ENCODE peak calls at places on chromosomes 3 and 15, in four cellular contexts. T is WERI-Rb-1, U is nephron progenitor cell, J is NCI-H748 treated with DMSO at 0.1 percent for 48 hours. L is an unnamed sample.

GRCh38 chr15:68383161-68384074 is 48.5 kb downstream of the ITGA11 start:
- DNase-seq in T (peak; percentile 30), U (no peak), J (no peak), L (peak; percentile 7)

GRCh38 chr3:10093678-10094077 is 14.4 kb downstream of the FANCD2OS start:
- DNase-seq in T (no peak), U (no peak), J (no peak), L (no peak)

GRCh38 chr15:42707068-42707467 is 29.9 kb downstream of the CDAN1 start:
- DNase-seq in T (no peak), U (no peak), J (no peak), L (no peak)

GRCh38 chr3:107578091-107578490 is 55.3 kb downstream of the BBX start:
- DNase-seq in T (no peak), U (no peak), J (no peak), L (no peak)

GRCh38 chr3:138950006-138950644 is 3.1 kb downstream of the FOXL2NB start:
- DNase-seq in T (no peak), U (peak; percentile 67), J (peak; percentile 2), L (no peak)

GRCh38 chr3:122247825-122248185 is 64.3 kb downstream of the CASR start:
- DNase-seq in T (no peak), U (no peak), J (no peak), L (no peak)

GRCh38 chr3:112974894-112975293 is at the start of gene CD200R1:
- DNase-seq in T (no peak), U (no peak), J (no peak), L (no peak)

GRCh38 chr15:44034933-44035624 is 160.0 kb downstream of the FRMD5 start:
- DNase-seq in T (no peak), U (no peak), J (no peak), L (no peak)

GRCh38 chr15:34853001-34853758 is 57.8 kb upstream of the ACTC1 start:
- DNase-seq in T (no peak), U (no peak), J (no peak), L (peak; percentile 35)

GRCh38 chr3:176214758-176215157 is 982.5 kb downstream of the TBL1XR1 start:
- DNase-seq in T (no peak), U (no peak), J (no peak), L (no peak)

GRCh38 chr15:33283603-33284002 is 27.2 kb upstream of the RYR3 start:
- DNase-seq in T (no peak), U (no peak), J (no peak), L (no peak)

GRCh38 chr15:40855706-40856234 is 11.9 kb downstream of the SPINT1 start:
- DNase-seq in T (no peak), U (no peak), J (no peak), L (no peak)

GRCh38 chr15:84023636-84024035 is 211.9 kb upstream of the GOLGA6L4 start:
- DNase-seq in T (peak; percentile 56), U (peak; percentile 16), J (no peak), L (no peak)

GRCh38 chr3:12303532-12303931 is 14.7 kb downstream of the PPARG start:
- DNase-seq in T (no peak), U (no peak), J (no peak), L (no peak)

GRCh38 chr3:171821778-171822358 is 11.6 kb upstream of the PLD1 start:
- DNase-seq in T (no peak), U (no peak), J (no peak), L (no peak)

GRCh38 chr15:66483131-66483566 is 14.4 kb downstream of the SNAPC5 start:
- DNase-seq in T (no peak), U (no peak), J (no peak), L (no peak)

GRCh38 chr3:126886217-126886616 is 96.7 kb upstream of the PLXNA1 start:
- DNase-seq in T (no peak), U (no peak), J (no peak), L (no peak)

GRCh38 chr3:52973806-52974205 is 72.1 kb downstream of the SFMBT1 start:
- DNase-seq in T (no peak), U (no peak), J (no peak), L (no peak)

GRCh38 chr3:53823956-53824320 is 22.3 kb downstream of the CHDH start:
- DNase-seq in T (no peak), U (no peak), J (no peak), L (no peak)

GRCh38 chr3:51698209-51698608 is 8.7 kb upstream of the GRM2 start:
- DNase-seq in T (no peak), U (no peak), J (no peak), L (no peak)

GRCh38 chr3:196219970-196220311 is 3.6 kb downstream of the SLC51A start:
- DNase-seq in T (no peak), U (no peak), J (no peak), L (no peak)